ENCODE peak calls at places on chromosomes 11 and 22, in eight cellular contexts. O is lower lobe of right lung, M is tibial nerve, B is AG09309, P is pancreas, L is fibroblast of the aortic adventitia, X is heart right ventricle, A is suprapubic skin. Z is an unnamed sample.

GRCh38 chr22:45240810-45241631 is at the start of gene KIAA0930:
- DNase-seq in O (peak; percentile 86), M (peak; percentile 65), B (no peak), P (peak; percentile 91), L (peak; percentile 63), X (peak; percentile 90), A (peak; percentile 93), Z (peak; percentile 92)

GRCh38 chr22:35589071-35589735 is 27.9 kb downstream of the MB start:
- DNase-seq in O (no peak), M (peak; percentile 5), B (peak; percentile 90), P (no peak), L (peak; percentile 83), X (no peak), A (no peak), Z (no peak)

GRCh38 chr11:27722117-27722844 is 22.0 kb upstream of the BDNF start:
- DNase-seq in O (no peak), M (no peak), B (no peak), P (peak; percentile 63), L (peak; percentile 32), X (no peak), A (no peak), Z (no peak)

GRCh38 chr11:69870772-69871171 is 51.6 kb upstream of the FGF3 start:
- DNase-seq in O (no peak), M (no peak), B (no peak), P (no peak), L (peak; percentile 30), X (no peak), A (no peak), Z (no peak)

GRCh38 chr22:30304495-30305244 is 15.4 kb upstream of the CASTOR1 start:
- DNase-seq in O (no peak), M (no peak), B (no peak), P (no peak), L (peak; percentile 72), X (peak; percentile 49), A (no peak), Z (no peak)

GRCh38 chr11:102664001-102664752 is 39.0 kb upstream of the MMP20 start:
- DNase-seq in O (no peak), M (no peak), B (no peak), P (no peak), L (no peak), X (no peak), A (no peak), Z (no peak)

GRCh38 chr11:5234390-5234834 is at the start of gene HBD:
- DNase-seq in O (no peak), M (no peak), B (no peak), P (no peak), L (peak; percentile 71), X (no peak), A (no peak), Z (no peak)

GRCh38 chr22:35629406-35630234 is 12.5 kb upstream of the MB start:
- DNase-seq in O (peak; percentile 63), M (peak; percentile 78), B (peak; percentile 93), P (peak; percentile 48), L (peak; percentile 99), X (peak; percentile 40), A (peak; percentile 84), Z (peak; percentile 85)

GRCh38 chr11:133950874-133951483 is 5.8 kb downstream of the IGSF9B start:
- DNase-seq in O (no peak), M (no peak), B (no peak), P (peak; percentile 53), L (no peak), X (peak; percentile 65), A (no peak), Z (no peak)

GRCh38 chr22:37662039-37662438 is 3.5 kb downstream of the PDXP start:
- DNase-seq in O (no peak), M (no peak), B (no peak), P (no peak), L (no peak), X (no peak), A (no peak), Z (no peak)

GRCh38 chr22:37659066-37659896 is 758 bp downstream of the PDXP start:
- DNase-seq in O (peak; percentile 64), M (no peak), B (no peak), P (no peak), L (no peak), X (no peak), A (no peak), Z (peak; percentile 67)

GRCh38 chr22:37661160-37661924 is 2.8 kb downstream of the PDXP start:
- DNase-seq in O (no peak), M (no peak), B (no peak), P (no peak), L (peak; percentile 73), X (no peak), A (no peak), Z (peak; percentile 42)

GRCh38 chr22:37659897-37660708 is 1.6 kb downstream of the PDXP start:
- DNase-seq in O (no peak), M (no peak), B (no peak), P (no peak), L (no peak), X (no peak), A (no peak), Z (no peak)

GRCh38 chr22:37660709-37661045 is 2.2 kb downstream of the PDXP start:
- DNase-seq in O (no peak), M (no peak), B (no peak), P (no peak), L (no peak), X (no peak), A (no peak), Z (no peak)
- H3K4me3 ChIP-seq in O (no peak overlapping the region), M (no peak overlapping the region), B (no peak overlapping the region), P (no peak overlapping the region), L (peak overlapping the region; percentile 25), X (no peak overlapping the region), A (no peak overlapping the region), Z (no peak overlapping the region)

GRCh38 chr11:56394381-56394780 is 18.1 kb upstream of the OR5AL1 start:
- DNase-seq in O (no peak), M (no peak), B (no peak), P (no peak), L (no peak), X (no peak), A (no peak), Z (no peak)

GRCh38 chr11:56396047-56396446 is 16.4 kb upstream of the OR5AL1 start:
- DNase-seq in O (no peak), M (no peak), B (no peak), P (no peak), L (no peak), X (no peak), A (no peak), Z (no peak)
- TF ChIP-seq CTCF in O (no peak), M (no peak), B (no peak), P (no peak), L (no peak), X (no peak), A (no peak), Z (no peak)

GRCh38 chr11:63551889-63552266 is 11.3 kb downstream of the PLAAT2 start:
- DNase-seq in O (no peak), M (no peak), B (no peak), P (peak; percentile 43), L (no peak), X (no peak), A (no peak), Z (no peak)
- H3K4me3 ChIP-seq in O (no peak overlapping the region), M (no peak overlapping the region), B (no peak overlapping the region), P (no peak overlapping the region), L (no peak overlapping the region), X (no peak overlapping the region), A (no peak overlapping the region), Z (no peak overlapping the region)

GRCh38 chr11:67288198-67288451 is 978 bp upstream of the ANKRD13D start:
- DNase-seq in O (no peak), M (no peak), B (no peak), P (no peak), L (no peak), X (no peak), A (no peak), Z (no peak)

GRCh38 chr11:67287355-67288197 is 1.5 kb upstream of the ANKRD13D start:
- DNase-seq in O (peak; percentile 26), M (no peak), B (no peak), P (no peak), L (no peak), X (no peak), A (no peak), Z (peak; percentile 35)

GRCh38 chr11:67284811-67285540 is 4.1 kb upstream of the ANKRD13D start:
- DNase-seq in O (peak; percentile 59), M (no peak), B (no peak), P (no peak), L (no peak), X (peak; percentile 14), A (no peak), Z (no peak)

GRCh38 chr11:67285541-67286498 is 3.3 kb upstream of the ANKRD13D start:
- DNase-seq in O (peak; percentile 54), M (no peak), B (no peak), P (no peak), L (no peak), X (peak; percentile 23), A (no peak), Z (no peak)

DNA sequence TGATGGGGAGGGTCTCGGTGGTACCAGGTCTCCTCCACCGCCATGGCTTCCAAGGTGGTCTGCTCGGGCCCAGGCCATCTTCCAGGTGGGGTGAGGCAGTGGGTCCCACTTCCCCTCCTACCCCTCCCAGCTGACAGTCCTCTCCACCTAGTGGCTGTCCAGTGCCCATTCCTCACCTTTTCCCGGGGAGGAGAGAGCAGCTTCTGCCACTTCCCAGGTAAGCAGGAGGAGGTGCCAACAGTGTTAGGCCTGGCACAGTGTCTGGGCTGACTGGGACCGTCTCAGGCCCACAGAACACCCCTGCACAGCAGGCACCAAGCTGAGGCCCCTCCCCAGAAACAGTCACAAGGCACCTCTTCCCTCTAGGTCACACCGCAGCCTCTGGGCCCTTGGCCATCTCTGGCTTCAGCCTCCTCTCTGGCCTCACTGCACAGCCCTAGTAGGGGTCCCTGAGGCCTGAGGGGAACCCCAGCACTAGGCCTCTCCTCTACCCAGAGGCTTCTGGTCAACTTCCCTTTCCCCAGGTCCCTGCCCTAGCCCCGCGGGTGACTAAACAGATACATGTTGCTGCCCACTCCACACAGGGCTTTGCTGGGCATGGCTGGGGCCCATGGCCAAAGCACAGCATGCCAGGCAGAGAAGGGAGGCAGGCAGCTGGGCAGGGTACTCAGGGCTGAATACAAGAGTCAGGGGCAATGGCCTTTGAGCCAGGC is 2.3 kb upstream of the ANKRD13D start:
- DNase-seq in O (peak; percentile 77), M (no peak), B (no peak), P (no peak), L (no peak), X (peak; percentile 21), A (no peak), Z (no peak)
- TF ChIP-seq CTCF in O (no peak), M (no peak), B (no peak), P (no peak), L (no peak), X (no peak), A (no peak), Z (no peak)

GRCh38 chr22:17471901-17472566 is 91.3 kb upstream of the SLC25A18 start:
- DNase-seq in O (no peak), M (no peak), B (no peak), P (no peak), L (no peak), X (no peak), A (no peak), Z (no peak)
- H3K4me3 ChIP-seq in O (no peak overlapping the region), M (no peak overlapping the region), B (no peak overlapping the region), P (no peak overlapping the region), L (no peak overlapping the region), X (no peak overlapping the region), A (no peak overlapping the region), Z (no peak overlapping the region)

DNA sequence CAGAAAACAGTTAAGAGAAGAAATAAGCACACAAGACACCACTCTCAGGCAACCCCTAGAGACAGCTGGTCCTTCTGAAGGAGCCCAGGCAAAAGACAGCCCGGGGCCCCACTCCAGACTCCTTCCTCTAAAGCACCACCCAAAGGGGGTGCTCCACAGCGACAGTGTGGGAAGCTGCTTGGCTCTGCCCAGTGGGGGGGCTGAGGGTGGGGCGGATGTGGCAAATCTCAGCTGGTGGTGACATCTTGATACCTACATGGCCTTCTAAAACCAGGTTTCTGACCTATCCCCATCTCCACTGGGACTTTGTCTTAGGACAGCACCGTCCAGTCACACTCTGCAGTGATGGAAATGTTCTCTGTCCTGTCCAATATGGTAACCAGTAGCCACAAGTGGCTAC is 10.2 kb upstream of the APOA1 start:
- DNase-seq in O (no peak), M (no peak), B (no peak), P (no peak), L (no peak), X (no peak), A (no peak), Z (no peak)
- TF ChIP-seq CTCF in O (no peak), M (no peak), B (no peak), P (no peak), L (no peak), X (no peak), A (no peak), Z (no peak)